ENCODE peak calls at places on chromosomes 4 and X, in eight cellular contexts. C is cardiac muscle cell; F is pancreas; Z is tibial artery; I is esophagus muscularis mucosa; U is gastrocnemius medialis; B is lower lobe of right lung; V is CD8-positive, alpha-beta T cell. J is an unnamed sample.

GRCh38 chr4:78379991-78380739 is 171.4 kb upstream of the ANXA3 start:
- DNase-seq in U (no peak), Z (no peak), C (peak; percentile 70), B (no peak), F (no peak), I (no peak), V (no peak), J (no peak)

GRCh38 chrX:76971393-76972376 is 475.5 kb upstream of the FGF16 start:
- DNase-seq in B (no peak), I (no peak), C (no peak), U (no peak), V (no peak), Z (no peak), F (no peak), J (no peak)

GRCh38 chrX:50712777-50713176 is 101.2 kb downstream of the SHROOM4 start:
- DNase-seq in B (no peak), F (no peak), V (no peak), Z (no peak), I (no peak), C (no peak), U (no peak), J (no peak)

GRCh38 chr4:54607521-54607920 is 50.2 kb upstream of the KIT start:
- DNase-seq in V (no peak), B (no peak), C (no peak), Z (no peak), F (no peak), I (no peak), U (no peak), J (no peak)

GRCh38 chr4:175087156-175087555 is 169.0 kb downstream of the ADAM29 start:
- DNase-seq in U (no peak), B (no peak), I (no peak), V (no peak), F (no peak), C (no peak), Z (no peak), J (no peak)

GRCh38 chr4:174702974-174703478 is 126.0 kb downstream of the GLRA3 start:
- DNase-seq in C (peak; percentile 15), I (no peak), B (no peak), F (no peak), V (no peak), Z (no peak), U (no peak), J (no peak)

GRCh38 chrX:106894392-106894909 is 8.7 kb downstream of the RIPPLY1 start:
- DNase-seq in F (peak; percentile 26), U (no peak), V (peak; percentile 6), I (no peak), C (peak; percentile 81), Z (no peak), B (peak; percentile 46), J (no peak)

GRCh38 chr4:149796381-149796780 is 19.3 kb downstream of the IQCM start:
- DNase-seq in V (no peak), B (no peak), U (no peak), Z (no peak), F (no peak), C (no peak), I (no peak), J (no peak)

GRCh38 chr4:161583549-161583948 is 580.3 kb downstream of the FSTL5 start:
- DNase-seq in U (no peak), C (no peak), V (no peak), F (no peak), I (no peak), B (no peak), Z (no peak), J (no peak)

GRCh38 chr4:184163813-184164212 is 53.9 kb downstream of the ENPP6 start:
- DNase-seq in C (peak; percentile 55), V (no peak), U (no peak), I (peak; percentile 86), Z (no peak), B (peak; percentile 73), F (peak; percentile 45), J (no peak)

GRCh38 chrX:9678215-9678980 is 87.2 kb downstream of the GPR143 start:
- DNase-seq in U (no peak), C (no peak), V (no peak), Z (no peak), I (no peak), B (no peak), F (no peak), J (no peak)

GRCh38 chrX:66203114-66203513 is 39.1 kb downstream of the HEPH start:
- DNase-seq in Z (no peak), C (no peak), U (no peak), B (no peak), V (no peak), F (no peak), I (no peak), J (no peak)

GRCh38 chr4:150114641-150115040 is 36.4 kb downstream of the DCLK2 start:
- DNase-seq in F (no peak), B (no peak), Z (no peak), U (no peak), C (no peak), I (no peak), V (no peak), J (no peak)

GRCh38 chrX:45557390-45557789 is 356.7 kb upstream of the DIPK2B start:
- DNase-seq in B (no peak), U (no peak), C (peak; percentile 2), V (no peak), I (no peak), F (no peak), Z (no peak), J (no peak)

GRCh38 chr4:8085491-8086479 is 72.8 kb downstream of the ABLIM2 start:
- DNase-seq in C (no peak), U (no peak), I (no peak), Z (no peak), B (no peak), V (no peak), F (no peak), J (no peak)

GRCh38 chrX:124342174-124342867 is 4.0 kb upstream of the SH2D1A start:
- DNase-seq in U (no peak), F (no peak), I (no peak), V (no peak), Z (no peak), C (no peak), B (no peak), J (no peak)

GRCh38 chr4:113478032-113478431 is 283.5 kb downstream of the CAMK2D start:
- DNase-seq in I (no peak), Z (no peak), U (no peak), V (no peak), B (no peak), F (no peak), C (no peak), J (no peak)

GRCh38 chrX:140817943-140818342 is 108.4 kb downstream of the LINC00632 start:
- DNase-seq in C (peak; percentile 38), Z (no peak), U (no peak), F (no peak), I (no peak), B (no peak), V (no peak), J (no peak)

GRCh38 chrX:43961699-43962098 is 11.5 kb downstream of the NDP start:
- DNase-seq in C (no peak), V (no peak), U (no peak), F (no peak), B (no peak), I (no peak), Z (no peak), J (no peak)
- TF ChIP-seq CTCF in C (no peak), V (no peak), U (no peak), F (no peak), B (no peak), I (no peak), Z (no peak), J (peak; percentile 43)

GRCh38 chr4:145102619-145103018 is 4.5 kb downstream of the ABCE1 start:
- DNase-seq in C (no peak), Z (no peak), V (no peak), I (no peak), F (no peak), B (no peak), U (no peak), J (no peak)

GRCh38 chr4:145107126-145107525 is 9.0 kb downstream of the ABCE1 start:
- DNase-seq in C (no peak), Z (no peak), F (no peak), U (no peak), I (no peak), V (no peak), B (no peak), J (no peak)

GRCh38 chr4:145099653-145100052 is 1.5 kb downstream of the ABCE1 start:
- DNase-seq in F (no peak), C (peak; percentile 16), V (no peak), B (no peak), Z (no peak), U (no peak), I (no peak), J (peak; percentile 10)

GRCh38 chr4:145101091-145101490 is 3.0 kb downstream of the ABCE1 start:
- DNase-seq in Z (no peak), U (no peak), B (no peak), I (no peak), C (peak; percentile 3), F (no peak), V (no peak), J (no peak)

GRCh38 chr4:145103496-145103895 is 5.4 kb downstream of the ABCE1 start:
- DNase-seq in V (no peak), Z (no peak), I (no peak), C (no peak), B (no peak), F (no peak), U (no peak), J (no peak)
- H3K36me3 ChIP-seq in V (peaks cover 10% of the 10 kb centered on the region), Z (peaks cover 34% of the 10 kb centered on the region), I (peaks cover 10% of the 10 kb centered on the region), C (peaks cover 30% of the 10 kb centered on the region), B (peaks cover 42% of the 10 kb centered on the region), F (peaks cover 33% of the 10 kb centered on the region), U (no peaks in the 10 kb centered on the region), J (no peaks in the 10 kb centered on the region)

DNA sequence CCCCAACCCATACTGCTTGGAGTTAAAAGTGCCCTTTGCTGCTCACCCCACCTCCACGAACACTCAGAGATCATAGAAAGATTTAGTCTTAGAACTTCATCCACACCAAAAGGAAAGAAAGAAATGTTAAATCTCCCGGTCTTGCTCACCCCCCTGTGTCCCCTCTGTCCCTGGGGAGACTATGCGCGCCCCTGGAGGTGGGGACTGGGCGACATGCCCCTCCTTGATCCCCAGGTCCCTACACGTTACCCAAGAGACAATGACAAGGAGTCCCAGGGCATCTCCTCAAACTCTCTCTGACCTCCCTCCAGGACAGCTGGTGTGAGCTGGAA is 612 bp downstream of the ITM2A start:
- DNase-seq in C (no peak), B (no peak), U (no peak), Z (no peak), I (no peak), F (no peak), V (no peak), J (no peak)
- H3K4me3 ChIP-seq in C (peak overlapping the region; percentile 30), B (peak overlapping the region; percentile 53), U (peak overlapping the region; percentile 35), Z (peak overlapping the region; percentile 43), I (peak overlapping the region; percentile 55), F (no peak overlapping the region), V (peak overlapping the region; percentile 54), J (peak overlapping the region; percentile 67)

DNA sequence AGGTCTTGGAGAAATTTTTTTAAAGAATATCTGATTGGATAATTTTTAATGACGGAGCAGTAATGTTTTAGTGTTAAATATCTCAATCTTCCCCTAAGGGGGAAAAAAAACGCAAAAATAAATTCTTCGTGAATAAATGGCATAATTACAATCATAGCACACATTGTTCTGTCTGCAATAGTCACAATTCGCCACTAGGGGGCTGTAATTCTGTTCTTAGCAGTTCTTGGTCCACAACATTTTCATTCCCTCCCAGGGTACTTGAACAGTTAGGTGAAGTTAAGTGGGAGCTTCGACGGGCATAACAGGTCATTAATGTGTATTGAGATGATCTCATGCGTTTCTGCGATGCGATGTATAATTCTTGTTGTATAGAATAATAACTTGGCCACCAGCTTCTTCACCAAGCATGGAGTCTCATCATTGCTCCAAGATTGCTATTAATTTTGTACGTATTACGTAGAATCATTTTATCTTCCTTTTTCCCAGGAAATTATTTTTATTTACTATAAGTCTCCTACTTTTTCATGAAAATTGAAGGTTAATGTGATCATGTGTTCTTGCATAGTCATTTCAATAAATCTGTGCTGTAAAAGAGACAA is 27.2 kb downstream of the HTR2C start:
- DNase-seq in V (no peak), C (peak; percentile 57), B (no peak), F (no peak), Z (no peak), I (no peak), U (no peak), J (peak; percentile 3)
- TF ChIP-seq CTCF in V (peak; percentile 44), C (peak; percentile 63), B (peak; percentile 60), F (peak; percentile 80), Z (peak; percentile 56), I (peak; percentile 83), U (no peak), J (peak; percentile 82)

J was measured in GM06990.